ENCODE peak calls at places on chromosomes 3 and 15, in five cellular contexts. X, Q, Y, T and M are unnamed samples. For H3K36me3, the result is how much of the 10 kb centered on the place peaks cover.

GRCh38 chr3:155647196-155647595 is 97.7 kb downstream of the PLCH1 start:
- DNase-seq in X (no peak), Q (peak), Y (no peak), T (no peak), M (no peak)

GRCh38 chr3:13210221-13210975 is 137.2 kb upstream of the IQSEC1 start:
- DNase-seq in X (no peak), Q (no peak), Y (no peak), T (no peak), M (no peak)

GRCh38 chr3:83035704-83036010 is 1274.2 kb upstream of the GBE1 start:
- DNase-seq in X (no peak), Q (no peak), Y (no peak), T (no peak), M (no peak)

GRCh38 chr3:180135101-180135500 is 98.4 kb upstream of the PEX5L start:
- DNase-seq in X (no peak), Q (no peak), Y (no peak), T (no peak), M (no peak)

GRCh38 chr3:104359546-104359945 is 1007.2 kb upstream of the ALCAM start:
- DNase-seq in X (peak), Q (no peak), Y (peak), T (peak), M (no peak)

GRCh38 chr3:40200754-40201316 is 108.7 kb upstream of the EIF1B start:
- DNase-seq in X (no peak), Q (no peak), Y (no peak), T (no peak), M (no peak)

GRCh38 chr15:78726870-78727551 is 84.3 kb downstream of the ADAMTS7 start:
- DNase-seq in X (no peak), Q (peak), Y (no peak), T (peak), M (no peak)

GRCh38 chr3:54427951-54428871 is 305.9 kb downstream of the CACNA2D3 start:
- DNase-seq in X (peak), Q (peak), Y (peak), T (peak), M (peak)

GRCh38 chr3:20760981-20761380 is 575.0 kb upstream of the SGO1 start:
- DNase-seq in X (no peak), Q (no peak), Y (peak), T (no peak), M (no peak)

GRCh38 chr3:42010530-42010929 is 48.6 kb upstream of the ULK4 start:
- DNase-seq in X (peak), Q (no peak), Y (no peak), T (no peak), M (no peak)

GRCh38 chr3:52444860-52445793 is at the start of gene SEMA3G:
- DNase-seq in X (peak), Q (peak), Y (peak), T (peak), M (no peak)

GRCh38 chr3:51845129-51845528 is 16.3 kb upstream of the IQCF2 start:
- DNase-seq in X (no peak), Q (no peak), Y (no peak), T (no peak), M (no peak)

GRCh38 chr15:44695274-44695673 is 15.8 kb downstream of the PATL2 start:
- DNase-seq in X (no peak), Q (no peak), Y (no peak), T (no peak), M (no peak)

GRCh38 chr3:38346584-38347410 is at the start of gene XYLB:
- DNase-seq in X (peak), Q (peak), Y (peak), T (peak), M (no peak)
- TF ChIP-seq EZH2 in X (no peak), Q (no peak), Y (no peak), T (no peak), M (no peak)

DNA sequence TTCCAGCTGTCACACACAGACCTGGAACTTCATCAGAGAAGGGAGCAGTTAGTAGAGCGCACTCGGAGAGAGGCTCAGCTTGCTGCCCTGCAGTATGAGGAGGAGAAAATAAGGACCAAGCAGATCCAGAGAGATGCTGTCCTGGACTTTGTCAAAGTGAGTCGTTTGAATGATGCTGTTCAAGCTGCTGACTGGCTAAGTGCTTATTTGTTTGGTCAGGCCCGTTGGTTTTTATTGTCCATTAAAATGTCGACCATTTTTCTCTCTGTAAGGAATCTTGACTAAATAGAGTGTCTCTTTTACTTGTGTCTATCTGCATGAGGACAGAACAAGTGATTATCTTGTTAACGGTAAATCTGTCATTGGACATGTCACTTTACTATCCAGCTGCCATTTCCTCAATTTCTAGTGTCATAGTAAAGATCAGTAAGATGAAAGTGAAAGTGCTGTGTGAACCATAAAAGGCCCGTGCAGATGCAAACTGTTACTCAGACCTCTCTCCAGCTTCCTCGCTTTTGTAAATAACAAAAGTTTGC is 56.9 kb downstream of the LRCH3 start:
- DNase-seq in X (peak), Q (peak), Y (no peak), T (no peak), M (no peak)
- H3K36me3 ChIP-seq in X (under half), Q (under half), Y (under half), T (under half), M (under half)

DNA sequence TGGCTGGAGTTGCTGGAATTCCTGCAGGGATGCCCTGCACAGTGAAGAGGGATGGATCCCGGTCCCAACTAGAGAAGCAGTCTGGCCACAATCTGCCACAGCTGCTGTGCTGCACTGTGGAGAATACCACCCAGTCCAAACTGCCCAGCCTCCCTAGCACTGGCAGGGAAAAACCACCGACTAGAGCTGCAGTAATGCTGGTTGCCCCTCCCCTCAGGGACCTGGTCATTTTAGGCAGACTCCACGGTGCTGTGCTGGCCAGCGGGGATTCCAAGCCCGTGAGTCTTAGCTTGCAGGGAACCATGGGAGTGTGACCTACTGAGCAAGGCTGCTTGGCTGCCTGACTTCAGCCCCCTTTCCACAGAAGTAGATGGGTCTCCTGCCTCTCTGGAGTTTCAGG is 478.0 kb upstream of the ATP11B start:
- DNase-seq in X (no peak), Q (no peak), Y (no peak), T (no peak), M (no peak)
- H3K4me3 ChIP-seq in X (no peak), Q (no peak), Y (no peak), T (no peak), M (no peak)

DNA sequence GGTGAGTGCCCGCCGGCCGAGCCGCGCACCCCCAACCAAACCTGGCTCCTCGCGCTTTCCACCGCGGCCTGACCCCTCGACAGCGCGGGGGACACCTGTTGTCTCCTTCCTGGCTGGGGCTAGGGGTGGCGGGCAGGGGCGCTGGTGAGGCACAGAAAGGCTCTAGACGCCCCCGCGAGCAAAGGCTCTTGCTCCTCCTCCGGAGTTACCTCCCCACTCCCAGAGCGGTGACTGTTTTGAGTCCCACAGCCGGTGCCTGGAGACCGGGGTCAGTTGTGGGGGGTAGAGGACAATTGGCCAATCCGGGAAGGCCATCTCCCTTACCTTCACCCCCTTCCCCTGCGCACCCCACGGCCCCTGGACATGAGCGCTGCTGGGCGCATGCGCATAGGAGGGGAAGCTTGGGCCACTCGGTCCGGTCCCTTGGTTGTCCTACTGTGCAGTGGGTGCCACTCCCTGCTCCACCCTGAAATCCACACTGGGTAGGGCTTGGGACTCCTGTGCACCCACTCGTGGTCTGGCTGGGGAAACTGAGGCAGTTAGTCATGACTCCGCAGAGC is 554 bp downstream of the CHST13 start:
- DNase-seq in X (no peak), Q (peak), Y (no peak), T (no peak), M (no peak)
- TF ChIP-seq EZH2 in X (no peak), Q (no peak), Y (no peak), T (no peak), M (no peak)

DNA sequence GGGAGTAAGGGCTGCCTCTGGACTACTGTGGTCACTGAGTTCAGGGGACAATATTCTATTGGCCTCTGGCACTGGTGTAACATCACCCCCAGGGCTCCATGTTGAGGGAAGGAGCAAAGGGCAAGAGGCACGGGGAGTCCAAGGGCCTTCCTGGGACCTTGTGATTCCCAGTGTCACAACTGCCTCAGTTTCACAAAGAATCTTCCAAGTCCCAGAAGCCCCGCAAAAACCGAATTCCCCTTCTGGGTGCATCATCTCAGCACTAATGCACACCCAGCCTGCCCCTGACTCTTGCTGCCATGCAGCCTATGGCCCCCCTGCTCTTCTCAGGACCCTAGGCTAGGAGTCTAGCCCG is 5.5 kb downstream of the AMOTL2 start:
- DNase-seq in X (no peak), Q (no peak), Y (no peak), T (no peak), M (no peak)
- H3K36me3 ChIP-seq in X (half or more), Q (half or more), Y (half or more), T (under half), M (half or more)

GRCh38 chr15:83365370-83365938 is 81.0 kb upstream of the BNC1 start:
- DNase-seq in X (peak), Q (peak), Y (peak), T (peak), M (no peak)
- H3K4me3 ChIP-seq in X (no peak), Q (peak), Y (peak), T (peak), M (peak)

DNA sequence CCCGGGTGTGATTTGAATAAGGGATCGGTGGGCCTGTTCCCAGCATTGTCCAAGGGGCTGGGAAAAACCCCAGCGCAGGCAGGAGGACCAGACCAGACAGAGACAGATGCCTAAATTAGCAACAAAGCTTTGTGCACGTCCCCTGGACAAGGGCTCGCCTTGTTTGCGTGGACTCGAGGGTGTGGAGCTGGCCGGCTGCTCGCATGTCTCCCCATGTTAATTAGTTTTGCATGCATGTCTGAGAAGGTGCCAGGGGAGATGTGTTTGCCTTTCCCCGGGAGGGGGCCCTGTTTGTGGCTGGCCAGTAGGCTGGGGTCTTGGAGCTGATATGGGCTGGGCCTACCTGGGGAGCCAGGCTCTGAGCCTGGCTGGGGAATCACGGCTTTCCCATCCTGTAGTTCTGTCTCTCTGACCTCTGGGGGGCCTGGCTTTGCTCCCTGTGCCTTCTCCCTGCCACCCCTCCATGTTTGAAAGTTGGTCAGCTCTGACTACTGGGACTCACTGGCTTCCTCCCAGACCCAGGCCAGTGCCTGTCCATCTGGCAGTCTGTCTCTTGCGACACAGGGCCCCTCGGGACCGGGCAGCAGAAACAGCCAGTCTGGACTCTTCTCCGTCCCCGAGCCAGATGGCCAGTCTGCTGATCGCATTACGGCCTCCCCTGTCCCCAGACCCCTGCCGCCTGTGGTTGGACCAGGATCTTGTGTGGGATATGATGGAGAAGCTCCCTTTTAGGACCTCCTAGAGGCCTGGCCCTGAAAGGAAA is 55.4 kb upstream of the POLG start:
- DNase-seq in X (no peak), Q (no peak), Y (no peak), T (no peak), M (no peak)
- TF ChIP-seq EZH2 in X (no peak), Q (no peak), Y (no peak), T (no peak), M (no peak)

DNA sequence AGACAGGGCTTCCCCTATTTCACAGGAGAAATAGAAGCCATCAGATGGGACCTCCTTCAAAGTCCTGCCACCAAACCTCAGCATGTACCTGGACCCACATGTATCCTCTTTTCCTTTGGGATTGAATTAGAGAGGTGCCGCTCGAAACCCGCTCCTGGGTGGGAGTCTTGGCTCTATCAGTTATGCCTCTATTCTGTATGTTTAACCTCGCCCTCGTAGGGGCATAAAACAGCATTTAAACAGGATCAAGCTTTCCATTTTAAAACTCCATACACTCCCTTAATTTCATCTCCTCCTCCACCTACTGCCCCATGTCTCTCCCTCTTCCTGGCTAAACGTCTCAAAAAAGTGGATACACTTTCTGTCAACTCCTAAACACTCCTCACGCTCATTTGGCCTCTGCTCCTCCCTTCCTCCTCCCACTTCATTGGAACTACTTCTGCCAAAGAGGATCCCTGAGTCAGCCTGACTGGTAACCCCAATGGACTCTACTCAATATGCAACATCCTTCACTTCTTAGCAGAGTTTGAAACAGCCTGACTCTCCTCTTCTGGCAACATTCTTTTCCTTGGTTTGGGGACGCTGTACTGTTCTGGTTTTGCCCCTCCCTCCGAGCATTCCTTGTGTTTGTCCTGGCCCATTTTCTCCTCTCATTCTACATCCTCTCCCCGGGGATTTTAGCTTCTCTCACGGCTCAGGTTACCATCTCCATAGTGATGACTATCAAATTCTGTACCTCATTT is 23.0 kb upstream of the MUC20 start:
- DNase-seq in X (no peak), Q (peak), Y (peak), T (peak), M (peak)
- H3K36me3 ChIP-seq in X (under half), Q (under half), Y (under half), T (under half), M (under half)

GRCh38 chr3:174767853-174768382 is 91.2 kb upstream of the NAALADL2 start:
- DNase-seq in X (peak), Q (no peak), Y (peak), T (no peak), M (no peak)
- H3K4me3 ChIP-seq in X (no peak), Q (no peak), Y (peak), T (no peak), M (no peak)